ENCODE peak calls at places on chromosomes 7 and 10, in nine cellular contexts. V, I, G, F, B, T, D, K and Q are unnamed samples.

GRCh38 chr10:84244651-84245270 is at the start of gene RGR:
- DNase-seq in V (peak; percentile 88), K (no peak), F (peak; percentile 90), G (no peak), D (no peak), B (no peak), I (no peak), T (no peak), Q (no peak)

GRCh38 chr10:484441-484924 is 205.0 kb downstream of the DIP2C start:
- DNase-seq in K (peak; percentile 89), F (no peak), D (peak; percentile 12), V (no peak), I (peak; percentile 16), B (no peak), G (peak; percentile 35), T (peak; percentile 69), Q (peak; percentile 45)

GRCh38 chr7:44534087-44534486 is 7.0 kb downstream of the NPC1L1 start:
- DNase-seq in V (no peak), G (no peak), B (no peak), D (no peak), I (peak; percentile 77), K (no peak), F (no peak), T (no peak), Q (no peak)

GRCh38 chr10:99766282-99766681 is 16.2 kb upstream of the ABCC2 start:
- DNase-seq in I (no peak), K (no peak), T (no peak), V (no peak), F (no peak), B (no peak), G (peak; percentile 6), D (no peak), Q (no peak)

GRCh38 chr10:5524721-5525531 is at the start of gene CALML3:
- DNase-seq in D (no peak), F (no peak), G (no peak), T (no peak), I (no peak), B (no peak), K (no peak), V (no peak), Q (no peak)

GRCh38 chr7:49295136-49295535 is 370.8 kb downstream of the CDC14C start:
- DNase-seq in B (no peak), V (no peak), K (no peak), D (no peak), I (no peak), G (no peak), T (no peak), F (no peak), Q (peak; percentile 86)

GRCh38 chr7:36021367-36021766 is 131.7 kb upstream of the EEPD1 start:
- DNase-seq in I (no peak), B (no peak), T (no peak), D (no peak), G (peak; percentile 15), F (no peak), K (no peak), V (no peak), Q (no peak)

GRCh38 chr7:137642467-137642866 is 204.3 kb downstream of the DGKI start:
- DNase-seq in G (no peak), V (no peak), D (no peak), F (no peak), I (peak; percentile 69), T (no peak), B (no peak), K (no peak), Q (peak; percentile 75)

GRCh38 chr7:95730493-95731280 is 41.7 kb upstream of the DYNC1I1 start:
- DNase-seq in T (no peak), K (no peak), F (no peak), B (no peak), V (no peak), D (no peak), G (no peak), I (no peak), Q (no peak)

GRCh38 chr10:5561704-5562645 is 37.2 kb downstream of the CALML3 start:
- DNase-seq in G (no peak), F (no peak), K (no peak), T (no peak), D (no peak), V (no peak), I (no peak), B (peak; percentile 20), Q (no peak)

GRCh38 chr10:3500408-3500856 is 284.6 kb downstream of the KLF6 start:
- DNase-seq in B (peak; percentile 77), D (no peak), F (peak; percentile 89), G (no peak), T (peak; percentile 99), V (peak; percentile 67), I (peak; percentile 90), K (no peak), Q (peak; percentile 98)

GRCh38 chr10:99659868-99660366 is 608 bp downstream of the ENTPD7 start:
- DNase-seq in B (no peak), F (no peak), D (peak; percentile 7), K (no peak), I (no peak), V (no peak), G (no peak), T (no peak), Q (no peak)

GRCh38 chr10:71710519-71710918 is 9.1 kb downstream of the C10orf105 start:
- DNase-seq in K (no peak), F (no peak), T (no peak), B (no peak), D (no peak), V (no peak), G (no peak), I (no peak), Q (no peak)

GRCh38 chr7:92988941-92989540 is 128.7 kb downstream of the SAMD9 start:
- DNase-seq in I (peak; percentile 11), B (no peak), V (no peak), K (no peak), F (no peak), G (no peak), D (no peak), T (no peak), Q (peak; percentile 8)

GRCh38 chr7:157483971-157484410 is 147.2 kb downstream of the DNAJB6 start:
- DNase-seq in F (no peak), I (no peak), T (no peak), K (no peak), V (no peak), D (no peak), B (no peak), G (no peak), Q (no peak)

GRCh38 chr7:26910221-26910620 is 45.8 kb upstream of the SKAP2 start:
- DNase-seq in V (no peak), I (peak; percentile 36), G (peak; percentile 6), T (peak; percentile 42), D (no peak), F (no peak), K (no peak), B (no peak), Q (peak; percentile 9)

GRCh38 chr7:159146084-159146858 is 1.6 kb upstream of the VIPR2 start:
- DNase-seq in G (no peak), D (no peak), V (no peak), T (no peak), K (no peak), B (no peak), F (no peak), I (no peak), Q (no peak)

GRCh38 chr10:126058104-126058503 is 161.7 kb downstream of the FANK1 start:
- DNase-seq in G (no peak), I (no peak), T (no peak), F (no peak), D (no peak), V (no peak), K (no peak), B (no peak), Q (no peak)

GRCh38 chr7:107047902-107048782 is 3.6 kb downstream of the PRKAR2B start:
- DNase-seq in D (no peak), T (no peak), F (no peak), G (no peak), I (peak; percentile 50), B (no peak), K (no peak), V (no peak), Q (peak; percentile 22)

GRCh38 chr7:92833766-92834605 is 2.4 kb downstream of the CDK6 start:
- DNase-seq in D (peak; percentile 65), V (peak; percentile 66), F (peak; percentile 31), B (peak; percentile 82), T (peak; percentile 80), G (peak; percentile 70), I (peak; percentile 78), K (peak; percentile 93), Q (peak; percentile 59)

GRCh38 chr7:100572281-100572948 is 1.3 kb downstream of the SAP25 start:
- DNase-seq in T (no peak), F (no peak), K (no peak), G (no peak), D (no peak), I (no peak), V (no peak), B (no peak), Q (no peak)

GRCh38 chr10:86711957-86712708 is 43.8 kb downstream of the LDB3 start:
- DNase-seq in D (peak; percentile 51), V (peak; percentile 51), G (no peak), B (no peak), K (no peak), F (peak; percentile 38), I (peak; percentile 25), T (no peak), Q (peak; percentile 22)

GRCh38 chr7:137120690-137121089 is 222.8 kb downstream of the PTN start:
- DNase-seq in F (no peak), K (no peak), B (no peak), I (no peak), G (no peak), V (no peak), T (no peak), D (no peak), Q (no peak)

GRCh38 chr10:70843333-70843732 is 27.6 kb downstream of the SGPL1 start:
- DNase-seq in I (no peak), B (no peak), T (no peak), F (no peak), K (no peak), V (no peak), D (no peak), G (no peak), Q (no peak)

GRCh38 chr10:118633801-118634200 is 38.4 kb upstream of the PRLHR start:
- DNase-seq in T (no peak), G (no peak), K (no peak), F (no peak), I (no peak), B (no peak), V (no peak), D (no peak), Q (no peak)

GRCh38 chr7:155857141-155857540 is 44.9 kb upstream of the SHH start:
- DNase-seq in B (no peak), G (no peak), F (no peak), T (no peak), V (no peak), I (no peak), K (peak; percentile 56), D (no peak), Q (no peak)